ENCODE peak calls at places on chromosome 11, in six cellular contexts. Y is activated naive CD4-positive, alpha-beta T cell; W is SHP77; O is activated CD4-positive, alpha-beta T cell treated with anti-CD3 and anti-CD28 coated beads for 48 hours; U is colonic mucosa; X is GM12865. J is an unnamed sample.

GRCh38 chr11:75773595-75774353 is 5.2 kb downstream of the DGAT2 start:
- DNase-seq in U (no peak), O (peak), X (peak), W (no peak), Y (no peak), J (no peak)

GRCh38 chr11:67024410-67024809 is 1.5 kb downstream of the SYT12 start:
- DNase-seq in U (no peak), Y (peak), W (no peak), O (peak), X (peak), J (no peak)

GRCh38 chr11:110777765-110778164 is 65.5 kb upstream of the ARHGAP20 start:
- DNase-seq in O (no peak), W (no peak), Y (no peak), U (peak), X (peak), J (peak)

GRCh38 chr11:131592152-131592551 is 221.7 kb downstream of the NTM start:
- DNase-seq in X (no peak), U (no peak), W (no peak), O (no peak), Y (no peak), J (no peak)

GRCh38 chr11:88174627-88175003 is 628 bp downstream of the RAB38 start:
- DNase-seq in Y (no peak), O (peak), X (peak), W (no peak), U (peak), J (peak)

GRCh38 chr11:122723576-122723975 is 68.1 kb downstream of the UBASH3B start:
- DNase-seq in U (no peak), Y (no peak), X (no peak), W (no peak), O (peak), J (no peak)

GRCh38 chr11:129210831-129211181 is 18.7 kb upstream of the ARHGAP32 start:
- DNase-seq in W (no peak), O (no peak), U (no peak), Y (no peak), X (no peak), J (no peak)

GRCh38 chr11:17738350-17739207 is 4.0 kb downstream of the KCNC1 start:
- DNase-seq in O (no peak), W (no peak), Y (no peak), U (no peak), X (no peak), J (no peak)

GRCh38 chr11:126588630-126589491 is 233.4 kb downstream of the ST3GAL4 start:
- DNase-seq in X (no peak), W (no peak), Y (no peak), O (no peak), U (no peak), J (no peak)

GRCh38 chr11:8040261-8040920 is 40.6 kb upstream of the TUB start:
- DNase-seq in W (no peak), O (no peak), U (no peak), X (no peak), Y (no peak), J (no peak)

GRCh38 chr11:117435296-117435695 is 107.6 kb downstream of the CEP164 start:
- DNase-seq in O (no peak), W (no peak), X (peak), Y (no peak), U (no peak), J (no peak)